ENCODE peak calls at places on chromosomes 3 and 15, in four cellular contexts. P, U, V and E are unnamed samples. For H3K9me3, the result is how much of the 10 kb centered on the place peaks cover.

GRCh38 chr15:39216816-39217215 is 364.1 kb upstream of the THBS1 start:
- DNase-seq in V (no peak), P (no peak), U (no peak), E (no peak)

GRCh38 chr15:62625421-62626033 is 417.0 kb upstream of the TPM1 start:
- DNase-seq in U (peak), V (peak), P (no peak), E (no peak)

GRCh38 chr15:68542771-68543544 is 35.8 kb upstream of the CORO2B start:
- DNase-seq in P (no peak), U (peak), V (peak), E (no peak)

GRCh38 chr3:104428526-104428925 is 938.2 kb upstream of the ALCAM start:
- DNase-seq in U (no peak), V (no peak), P (no peak), E (no peak)

GRCh38 chr15:59329570-59330350 is 42.9 kb downstream of the MYO1E start:
- DNase-seq in U (peak), P (no peak), V (no peak), E (no peak)

GRCh38 chr3:58628823-58629562 is 37.6 kb downstream of the FAM3D start:
- DNase-seq in P (no peak), U (peak), V (peak), E (no peak)

GRCh38 chr3:89613241-89613640 is 505.8 kb downstream of the EPHA3 start:
- DNase-seq in U (no peak), V (no peak), P (no peak), E (no peak)

GRCh38 chr3:128616516-128617269 is 33.9 kb downstream of the RPN1 start:
- DNase-seq in U (no peak), V (no peak), P (no peak), E (no peak)

GRCh38 chr15:87547470-87548181 is 708.9 kb downstream of the NTRK3 start:
- DNase-seq in P (no peak), V (no peak), U (no peak), E (no peak)

GRCh38 chr3:102151935-102152334 is 282.9 kb upstream of the ZPLD1 start:
- DNase-seq in U (no peak), P (no peak), V (no peak), E (no peak)

GRCh38 chr3:113287818-113288648 is 76.7 kb downstream of the BOC start:
- DNase-seq in V (peak), U (peak), P (peak), E (peak)

GRCh38 chr3:42526616-42527367 is 24.3 kb downstream of the VIPR1 start:
- DNase-seq in P (peak), V (no peak), U (no peak), E (no peak)

GRCh38 chr15:63059573-63060216 is 17.1 kb downstream of the TPM1 start:
- DNase-seq in P (no peak), V (no peak), U (no peak), E (no peak)

GRCh38 chr3:107063351-107063750 is 313.9 kb upstream of the CCDC54 start:
- DNase-seq in P (no peak), V (no peak), U (peak), E (no peak)

GRCh38 chr3:99332726-99333125 is 305.7 kb upstream of the COL8A1 start:
- DNase-seq in V (no peak), P (no peak), U (peak), E (no peak)

GRCh38 chr3:53843195-53844177 is 2.7 kb downstream of the CHDH start:
- DNase-seq in U (no peak), P (no peak), V (no peak), E (peak)

GRCh38 chr3:173747427-173747826 is 349.9 kb downstream of the NLGN1 start:
- DNase-seq in V (no peak), P (no peak), U (peak), E (no peak)

GRCh38 chr3:136211547-136211946 is 15.4 kb upstream of the MSL2 start:
- DNase-seq in V (no peak), U (no peak), P (no peak), E (no peak)

GRCh38 chr3:5013021-5013906 is 34.0 kb downstream of the BHLHE40 start:
- DNase-seq in U (peak), V (no peak), P (no peak), E (no peak)

GRCh38 chr15:56759450-56759845 is 26.1 kb upstream of the ZNF280D start:
- DNase-seq in P (no peak), U (peak), V (peak), E (no peak)

GRCh38 chr3:46096781-46097180 is 69.5 kb upstream of the XCR1 start:
- DNase-seq in U (no peak), P (no peak), V (no peak), E (no peak)

GRCh38 chr3:71247221-71247947 is 336.1 kb downstream of the FOXP1 start:
- DNase-seq in V (peak), P (peak), U (peak), E (peak)

GRCh38 chr15:39331584-39331983 is 249.3 kb upstream of the THBS1 start:
- DNase-seq in P (no peak), V (no peak), U (no peak), E (no peak)

GRCh38 chr3:72380193-72380592 is 468.1 kb downstream of the SHQ1 start:
- DNase-seq in V (no peak), P (peak), U (peak), E (no peak)

GRCh38 chr15:85073556-85074194 is 92.0 kb downstream of the PDE8A start:
- DNase-seq in U (peak), V (no peak), P (no peak), E (no peak)

GRCh38 chr3:185559706-185560090 is 7.3 kb upstream of the LIPH start:
- DNase-seq in V (peak), U (no peak), P (no peak), E (no peak)

GRCh38 chr3:72152551-72153476 is 367.9 kb upstream of the PROK2 start:
- DNase-seq in P (no peak), U (peak), V (peak), E (no peak)

GRCh38 chr3:15399970-15400369 is 27.4 kb downstream of the METTL6 start:
- DNase-seq in U (no peak), P (no peak), V (no peak), E (no peak)

GRCh38 chr15:100733786-100734185 is 131.4 kb downstream of the ASB7 start:
- DNase-seq in P (no peak), V (no peak), U (peak), E (no peak)

GRCh38 chr3:73674280-73674679 is 49.5 kb upstream of the PDZRN3 start:
- DNase-seq in P (peak), U (peak), V (no peak), E (no peak)

GRCh38 chr15:65512807-65513416 is 4.6 kb downstream of the DPP8 start:
- DNase-seq in P (no peak), U (no peak), V (peak), E (no peak)

GRCh38 chr3:53677406-53677805 is 168.8 kb downstream of the CHDH start:
- DNase-seq in U (no peak), V (peak), P (no peak), E (peak)

GRCh38 chr3:72888546-72889309 is 882 bp downstream of the GXYLT2 start:
- DNase-seq in V (peak), P (peak), U (peak), E (no peak)

GRCh38 chr15:98800437-98801233 is 152.3 kb downstream of the IGF1R start:
- DNase-seq in V (peak), U (peak), P (peak), E (no peak)

GRCh38 chr3:77456881-77457280 is 417.0 kb downstream of the ROBO2 start:
- DNase-seq in U (no peak), P (peak), V (no peak), E (no peak)

GRCh38 chr15:90902656-90902995 is 476 bp upstream of the MAN2A2 start:
- DNase-seq in U (no peak), P (no peak), V (no peak), E (no peak)

GRCh38 chr15:78211189-78211921 is 23.0 kb downstream of the ACSBG1 start:
- DNase-seq in U (no peak), P (no peak), V (peak), E (no peak)

GRCh38 chr15:92907880-92908279 is 7.8 kb downstream of the CHD2 start:
- DNase-seq in P (no peak), U (peak), V (peak), E (no peak)

GRCh38 chr15:38176155-38176554 is 76.5 kb upstream of the SPRED1 start:
- DNase-seq in V (no peak), P (no peak), U (peak), E (no peak)

GRCh38 chr15:38169982-38170381 is 82.7 kb upstream of the SPRED1 start:
- DNase-seq in P (no peak), V (no peak), U (peak), E (no peak)

GRCh38 chr15:38176696-38177095 is 75.9 kb upstream of the SPRED1 start:
- DNase-seq in V (no peak), U (no peak), P (no peak), E (no peak)

DNA sequence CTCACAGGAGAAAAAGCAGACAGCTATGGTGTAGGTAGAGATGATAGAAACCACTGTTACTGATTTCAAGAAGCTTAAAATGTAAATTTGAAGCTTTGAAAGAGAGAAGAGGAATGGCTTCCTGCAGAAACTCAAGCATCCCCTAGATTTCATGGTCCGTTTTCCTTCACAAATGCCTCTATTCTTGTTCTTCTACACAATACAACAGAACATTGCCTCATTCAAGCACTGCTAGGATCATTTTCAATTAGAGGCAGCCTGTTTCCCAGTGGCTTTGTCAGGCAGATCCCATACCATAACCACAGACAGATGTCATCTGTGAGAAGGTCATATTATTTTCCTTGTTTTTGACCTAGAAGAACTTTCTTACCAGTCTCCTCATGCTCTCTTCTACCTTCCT is 77.9 kb upstream of the SPRED1 start:
- DNase-seq in U (no peak), P (no peak), V (no peak), E (no peak)
- H3K27ac ChIP-seq in U (no peak), P (no peak), V (no peak), E (no peak)

DNA sequence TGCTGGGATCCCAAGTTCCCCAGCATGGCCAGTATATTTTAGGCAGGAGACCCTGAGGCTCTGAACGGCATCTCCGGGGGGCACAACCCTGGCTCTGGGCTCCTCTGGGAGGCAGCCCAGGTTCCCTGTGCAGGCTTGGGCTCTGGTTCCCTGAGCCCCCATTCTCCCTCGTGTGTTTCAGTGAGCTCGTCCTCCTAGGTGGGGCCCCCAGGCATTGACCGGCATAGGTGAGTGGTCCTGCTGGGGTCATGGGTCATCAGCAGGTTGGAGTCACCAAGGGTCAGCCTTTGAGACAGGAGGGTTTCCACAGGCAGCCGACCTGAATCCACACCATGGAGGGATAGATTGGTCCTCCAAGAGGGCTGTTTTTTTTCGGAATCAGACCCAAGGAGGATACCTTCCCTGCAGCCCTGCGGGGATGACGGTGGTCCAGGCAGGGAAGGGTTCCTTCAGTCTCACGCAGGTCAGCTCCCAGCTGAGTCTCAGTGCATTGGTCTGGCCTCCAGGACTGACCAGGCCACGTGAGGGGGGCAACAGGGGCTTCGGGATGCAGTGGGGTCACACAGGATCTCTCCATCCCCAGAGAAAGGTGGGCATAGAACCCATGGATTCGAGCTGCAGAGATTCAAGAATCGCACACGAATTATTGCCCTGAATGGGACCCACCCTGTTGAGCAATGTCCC is 226.0 kb downstream of the SNRPN start:
- DNase-seq in V (peak), P (no peak), U (no peak), E (no peak)
- H3K9me3 ChIP-seq in V (under half), P (under half), U (half or more), E (under half)

GRCh38 chr3:121531269-121531668 is 14.5 kb downstream of the POLQ start:
- DNase-seq in V (no peak), U (no peak), P (no peak), E (no peak)

GRCh38 chr3:121529308-121529707 is 16.5 kb downstream of the POLQ start:
- DNase-seq in V (no peak), U (peak), P (no peak), E (no peak)
- TF ChIP-seq CTCF in V (peak), U (peak), P (no peak), E (peak)

GRCh38 chr3:48215019-48215418 is 8.3 kb upstream of the CAMP start:
- DNase-seq in U (no peak), P (no peak), V (peak), E (no peak)

GRCh38 chr3:48215466-48215865 is 7.8 kb upstream of the CAMP start:
- DNase-seq in U (peak), P (no peak), V (peak), E (no peak)

GRCh38 chr3:48214225-48214624 is 9.1 kb upstream of the CAMP start:
- DNase-seq in U (no peak), V (no peak), P (no peak), E (no peak)

GRCh38 chr3:48217449-48217848 is 5.8 kb upstream of the CAMP start:
- DNase-seq in P (no peak), U (no peak), V (no peak), E (no peak)

DNA sequence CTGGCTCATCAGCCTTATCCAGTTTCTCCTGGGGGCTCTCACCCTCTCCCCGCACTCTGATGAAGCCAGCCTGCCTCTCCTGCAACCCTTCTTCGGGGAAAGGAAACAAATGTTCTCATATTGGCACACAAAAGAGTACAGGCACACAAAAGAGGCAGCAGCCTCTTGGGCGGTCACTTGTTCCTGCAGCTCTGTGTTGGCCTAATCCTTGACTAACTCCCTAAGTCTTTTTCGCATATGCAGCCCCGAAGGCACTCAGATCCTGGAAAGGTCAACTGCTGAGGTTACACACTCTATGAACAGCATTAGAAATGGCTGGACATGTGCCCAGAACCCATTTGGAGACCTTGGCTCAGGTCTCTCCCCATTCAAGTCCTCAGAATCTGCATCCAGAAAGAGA is 7.4 kb upstream of the CAMP start:
- DNase-seq in P (no peak), V (peak), U (no peak), E (no peak)
- H3K27ac ChIP-seq in P (no peak), V (peak), U (no peak), E (no peak)

DNA sequence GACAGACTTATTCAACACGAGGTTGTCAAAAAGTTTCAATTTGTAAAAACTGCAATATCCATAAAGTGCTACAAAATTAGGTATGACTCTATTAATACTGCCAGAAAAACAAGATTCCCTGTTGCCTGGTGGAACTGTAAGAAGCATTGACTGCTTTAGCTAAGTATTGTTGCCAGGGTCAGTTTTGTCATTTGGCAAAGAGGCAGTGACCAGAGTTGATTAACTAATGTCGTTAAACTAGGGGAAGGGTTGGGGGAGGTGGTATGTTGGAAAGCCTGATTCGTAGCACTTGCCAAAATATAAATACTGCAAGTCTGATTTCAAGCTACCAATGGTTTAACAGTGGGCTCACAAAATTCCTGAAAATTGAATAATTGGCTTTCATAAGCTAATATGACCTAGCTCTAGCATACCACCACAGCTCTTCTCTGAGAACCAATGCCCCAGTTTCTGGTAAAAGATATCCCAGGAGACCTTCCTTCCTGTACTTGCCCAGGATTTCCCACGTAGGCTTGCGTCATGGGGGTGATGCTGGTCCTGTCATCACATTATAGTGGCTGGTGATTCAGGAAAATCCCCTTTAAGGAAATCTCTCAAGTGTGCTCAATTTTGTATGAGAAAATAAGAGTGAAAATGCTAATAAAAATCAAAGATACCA is 266.4 kb upstream of the TBC1D5 start:
- DNase-seq in U (no peak), P (no peak), V (no peak), E (no peak)
- H3K9me3 ChIP-seq in U (under half), P (under half), V (under half), E (under half)